ENCODE peak calls at places on chromosomes 2 and 18, in ten cellular contexts. K is DND-41, I is PC-3, L is heart left ventricle, B is GM23338, E is HCT116, N is upper lobe of right lung, T is body of pancreas, A is RWPE2, U is left lung. Q is an unnamed sample.

GRCh38 chr2:200171761-200172482 is 134.6 kb upstream of the SPATS2L start:
- ATAC-seq in U (no peak), E (no peak), T (no peak), N (no peak), K (no peak), B (no peak), I (no peak), A (peak), L (no peak), Q (no peak)

GRCh38 chr18:48938827-48939367 is 11.9 kb downstream of the SMAD7 start:
- ATAC-seq in I (no peak), B (no peak), N (no peak), U (no peak), T (no peak), E (no peak), A (no peak), K (no peak), L (no peak), Q (no peak)

GRCh38 chr2:80499095-80499494 is 194.5 kb upstream of the LRRTM1 start:
- ATAC-seq in U (peak), T (no peak), I (peak), L (peak), K (no peak), A (peak), N (peak), E (no peak), B (no peak), Q (no peak)

GRCh38 chr2:15750822-15751221 is 159.2 kb downstream of the DDX1 start:
- ATAC-seq in I (no peak), N (no peak), K (no peak), T (no peak), A (no peak), E (no peak), L (no peak), U (no peak), B (no peak), Q (no peak)

GRCh38 chr2:67806816-67807215 is 256.0 kb downstream of the C1D start:
- ATAC-seq in U (no peak), E (no peak), B (no peak), I (no peak), L (no peak), A (no peak), N (no peak), K (no peak), T (peak), Q (no peak)

GRCh38 chr2:98601532-98602132 is 6.7 kb downstream of the COA5 start:
- ATAC-seq in T (peak), E (peak), A (peak), N (peak), I (peak), B (peak), K (peak), L (peak), U (peak), Q (peak)

GRCh38 chr2:162113088-162113770 is 38.8 kb downstream of the GCG start:
- ATAC-seq in B (peak), N (no peak), A (no peak), L (no peak), T (no peak), I (no peak), E (no peak), U (no peak), K (no peak), Q (no peak)

GRCh38 chr2:224008702-224009261 is 30.3 kb downstream of the SERPINE2 start:
- ATAC-seq in T (peak), L (peak), B (peak), E (no peak), K (no peak), I (no peak), A (no peak), N (no peak), U (no peak), Q (peak)

GRCh38 chr2:217510790-217511291 is 492.0 kb downstream of the TNS1 start:
- ATAC-seq in A (peak), N (peak), T (peak), B (peak), L (peak), U (peak), E (peak), K (peak), I (peak), Q (peak)

GRCh38 chr2:240328526-240328925 is 106.9 kb upstream of the GPC1 start:
- ATAC-seq in T (no peak), B (no peak), I (no peak), E (no peak), A (no peak), N (no peak), K (no peak), U (no peak), L (no peak), Q (no peak)

GRCh38 chr2:37453024-37453423 is 108.6 kb downstream of the QPCT start:
- ATAC-seq in A (no peak), I (no peak), E (no peak), T (no peak), B (no peak), U (no peak), N (no peak), L (no peak), K (no peak), Q (no peak)

GRCh38 chr2:99680946-99681345 is 191.1 kb upstream of the REV1 start:
- ATAC-seq in A (peak), E (no peak), L (peak), T (no peak), B (no peak), K (no peak), I (no peak), N (no peak), U (no peak), Q (no peak)

GRCh38 chr2:27058210-27058609 is 6.7 kb downstream of the AGBL5 start:
- ATAC-seq in E (no peak), I (no peak), N (no peak), B (no peak), U (no peak), T (no peak), L (no peak), A (no peak), K (no peak), Q (no peak)

GRCh38 chr18:24185805-24186204 is 46.9 kb downstream of the CABYR start:
- ATAC-seq in T (no peak), E (no peak), B (no peak), U (no peak), L (no peak), K (no peak), I (no peak), N (no peak), A (no peak), Q (no peak)

GRCh38 chr2:97834610-97835009 is 121.2 kb downstream of the ZAP70 start:
- ATAC-seq in L (no peak), A (no peak), I (no peak), T (no peak), N (no peak), B (no peak), K (peak), E (no peak), U (no peak), Q (no peak)

GRCh38 chr18:10140928-10141327 is 227.1 kb downstream of the VAPA start:
- ATAC-seq in T (peak), L (no peak), B (peak), N (peak), A (peak), U (peak), I (peak), K (peak), E (no peak), Q (no peak)

GRCh38 chr2:190698895-190699294 is 50.0 kb downstream of the NAB1 start:
- ATAC-seq in B (peak), T (no peak), L (no peak), N (no peak), A (no peak), I (no peak), U (no peak), K (no peak), E (peak), Q (no peak)

GRCh38 chr2:201260302-201260800 is at the start of gene CASP8:
- ATAC-seq in K (peak), N (peak), U (peak), L (peak), A (peak), E (no peak), T (no peak), I (no peak), B (no peak), Q (peak)

GRCh38 chr2:169659314-169659713 is 34.9 kb downstream of the CFAP210 start:
- ATAC-seq in I (no peak), N (no peak), T (no peak), B (no peak), K (no peak), L (no peak), E (no peak), U (no peak), A (no peak), Q (no peak)

GRCh38 chr2:98029718-98030222 is 34.0 kb upstream of the TMEM131 start:
- ATAC-seq in I (no peak), N (no peak), A (no peak), K (no peak), E (no peak), T (no peak), B (no peak), L (no peak), U (no peak), Q (no peak)

GRCh38 chr2:198400999-198401398 is 596.6 kb downstream of the PLCL1 start:
- ATAC-seq in B (no peak), L (no peak), E (no peak), U (no peak), T (no peak), K (no peak), N (no peak), I (no peak), A (no peak), Q (no peak)

GRCh38 chr2:65678779-65679394 is 246.5 kb upstream of the SPRED2 start:
- ATAC-seq in E (no peak), N (no peak), L (no peak), I (no peak), U (no peak), K (no peak), B (no peak), A (no peak), T (no peak), Q (no peak)

GRCh38 chr2:65671670-65672069 is 239.3 kb upstream of the SPRED2 start:
- ATAC-seq in L (no peak), E (no peak), U (no peak), N (no peak), K (no peak), I (no peak), A (no peak), B (no peak), T (no peak), Q (no peak)

GRCh38 chr2:65669574-65669973 is 237.2 kb upstream of the SPRED2 start:
- ATAC-seq in E (no peak), N (no peak), T (no peak), A (no peak), B (no peak), I (no peak), K (no peak), L (no peak), U (no peak), Q (no peak)

DNA sequence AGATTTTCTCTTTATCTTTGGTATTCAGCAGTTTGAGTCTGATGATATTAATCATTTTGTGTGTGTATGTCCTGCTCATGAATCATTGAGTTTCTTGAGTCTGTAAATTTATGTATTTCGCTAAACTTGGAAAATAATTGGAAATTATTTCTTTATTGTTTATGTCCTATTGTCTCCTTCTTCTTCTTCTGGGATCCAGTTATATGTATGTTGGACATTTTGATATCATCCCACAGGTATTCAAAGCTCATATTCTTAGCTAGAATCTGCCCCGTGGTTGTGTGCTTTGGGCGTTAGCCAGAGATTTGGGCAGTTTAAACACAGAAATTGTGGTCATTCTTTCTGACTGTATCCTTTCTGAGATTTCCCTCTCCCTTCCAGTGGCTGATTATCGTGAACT is 243.0 kb upstream of the SPRED2 start:
- ATAC-seq in I (no peak), N (no peak), B (no peak), A (no peak), U (no peak), K (no peak), T (no peak), L (no peak), E (no peak), Q (no peak)
- H3K27ac ChIP-seq in I (no peak), N (no peak), B (no peak), A (no peak), U (no peak), K (no peak), T (no peak), L (no peak), E (no peak), Q (no peak)

DNA sequence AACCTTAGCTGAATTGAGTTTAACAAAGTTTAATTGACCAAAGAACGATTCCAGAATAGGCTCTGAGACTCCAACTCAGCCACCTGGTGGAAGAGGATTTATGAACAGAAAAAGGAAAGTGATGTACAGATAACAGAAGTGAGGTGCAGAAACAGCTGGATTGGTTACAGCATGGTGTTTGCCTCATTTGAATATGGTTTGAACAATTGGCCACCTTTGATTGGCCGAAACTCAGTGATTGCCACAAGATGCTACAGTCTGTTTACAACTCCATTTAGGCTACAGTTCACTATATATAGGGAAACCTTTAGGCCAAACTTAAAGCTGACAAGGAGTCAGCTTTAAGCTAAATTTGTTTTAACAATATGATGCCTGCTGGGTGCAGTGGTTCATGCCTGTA is 28.1 kb upstream of the SLC35G4 start:
- ATAC-seq in N (no peak), T (no peak), L (no peak), A (no peak), U (no peak), B (no peak), I (no peak), E (no peak), K (peak), Q (no peak)
- TF ChIP-seq CTCF in N (no peak), T (no peak), L (no peak), A (no peak), U (no peak), B (no peak), I (no peak), E (no peak), K (peak), Q (no peak)

GRCh38 chr2:85558160-85558559 is 3.1 kb downstream of the GGCX start:
- ATAC-seq in I (no peak), E (no peak), K (no peak), T (no peak), L (no peak), N (no peak), B (no peak), A (no peak), U (no peak), Q (no peak)
- H3K27ac ChIP-seq in I (no peak), E (no peak), K (no peak), T (no peak), L (no peak), N (no peak), B (no peak), A (no peak), U (no peak), Q (no peak)

DNA sequence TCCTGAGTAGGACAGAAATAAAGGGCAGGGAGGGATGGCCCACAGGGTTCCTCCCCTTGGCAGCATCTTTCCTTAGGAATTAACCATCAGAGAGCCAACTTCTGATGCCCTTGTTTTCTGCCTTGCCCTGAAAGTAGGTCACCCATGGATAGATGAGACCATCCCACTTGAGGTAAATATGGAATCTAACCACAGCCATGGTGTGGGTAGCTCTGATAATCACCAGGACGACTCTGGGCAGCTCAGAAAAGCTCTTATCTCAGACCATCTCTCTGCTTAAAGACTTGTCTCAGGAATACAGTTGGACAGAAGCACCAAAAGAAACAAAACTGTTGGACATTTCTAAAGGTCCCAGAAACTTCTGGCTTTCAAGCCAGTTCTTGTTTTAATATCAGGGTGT is 101.4 kb upstream of the CELF4 start:
- ATAC-seq in U (no peak), B (no peak), N (no peak), L (no peak), T (no peak), K (no peak), A (no peak), E (no peak), I (no peak), Q (no peak)
- TF ChIP-seq CTCF in U (no peak), B (no peak), N (no peak), L (no peak), T (no peak), K (no peak), A (no peak), E (no peak), I (no peak), Q (no peak)

DNA sequence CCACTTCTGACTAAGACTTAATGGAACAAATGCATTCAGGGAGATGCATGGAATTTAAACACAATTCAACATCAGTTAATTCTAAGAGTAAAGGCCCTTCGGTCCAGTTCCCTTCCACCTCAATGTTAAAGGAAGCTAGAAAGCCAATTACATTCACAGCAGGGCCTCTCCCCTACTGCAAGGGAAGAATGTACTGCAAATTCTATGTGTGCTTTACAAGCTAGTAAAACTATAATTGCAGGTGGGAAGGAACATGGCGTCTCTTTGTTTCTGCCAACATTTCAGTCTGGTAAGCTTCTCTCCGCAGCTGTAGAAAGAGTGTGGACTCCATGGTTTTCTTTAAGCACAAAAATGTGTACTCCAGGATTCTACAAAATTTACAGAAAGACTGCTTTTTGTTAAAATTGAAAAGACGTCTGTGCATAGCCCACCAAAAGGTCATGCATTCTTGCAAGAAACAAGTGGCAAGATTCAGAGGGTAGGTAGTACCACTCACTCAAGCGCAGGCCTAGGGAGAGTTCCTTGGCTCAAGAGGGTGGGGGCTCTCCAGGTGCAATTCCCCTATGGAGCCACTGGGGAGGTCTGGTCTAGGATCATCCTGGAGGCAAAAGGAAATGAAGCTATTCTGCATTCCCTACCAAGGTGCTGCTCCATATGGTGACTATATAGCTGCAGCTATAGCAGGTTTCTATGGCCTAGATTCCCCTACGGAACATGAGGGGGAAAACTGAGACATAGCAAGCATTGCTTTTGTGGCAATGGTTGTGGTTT is 127.0 kb upstream of the FZD5 start:
- ATAC-seq in U (no peak), I (peak), N (no peak), E (peak), T (peak), B (peak), A (peak), K (no peak), L (no peak), Q (no peak)
- H3K27ac ChIP-seq in U (no peak), I (no peak), N (no peak), E (no peak), T (no peak), B (peak), A (no peak), K (no peak), L (no peak), Q (no peak)

GRCh38 chr18:79640875-79641274 is 38.7 kb upstream of the CTDP1 start:
- ATAC-seq in I (no peak), A (no peak), K (no peak), N (no peak), U (no peak), T (no peak), B (no peak), E (no peak), L (no peak), Q (no peak)

GRCh38 chr18:79640064-79640672 is 39.4 kb upstream of the CTDP1 start:
- ATAC-seq in N (no peak), E (no peak), B (no peak), U (no peak), A (no peak), T (no peak), L (no peak), K (no peak), I (no peak), Q (no peak)

GRCh38 chr18:79642626-79643025 is 37.0 kb upstream of the CTDP1 start:
- ATAC-seq in N (peak), T (no peak), A (no peak), B (no peak), U (peak), L (no peak), I (no peak), E (no peak), K (no peak), Q (no peak)

GRCh38 chr18:79643049-79643765 is 36.4 kb upstream of the CTDP1 start:
- ATAC-seq in U (peak), N (peak), E (no peak), B (no peak), K (no peak), I (no peak), L (no peak), A (no peak), T (no peak), Q (no peak)

DNA sequence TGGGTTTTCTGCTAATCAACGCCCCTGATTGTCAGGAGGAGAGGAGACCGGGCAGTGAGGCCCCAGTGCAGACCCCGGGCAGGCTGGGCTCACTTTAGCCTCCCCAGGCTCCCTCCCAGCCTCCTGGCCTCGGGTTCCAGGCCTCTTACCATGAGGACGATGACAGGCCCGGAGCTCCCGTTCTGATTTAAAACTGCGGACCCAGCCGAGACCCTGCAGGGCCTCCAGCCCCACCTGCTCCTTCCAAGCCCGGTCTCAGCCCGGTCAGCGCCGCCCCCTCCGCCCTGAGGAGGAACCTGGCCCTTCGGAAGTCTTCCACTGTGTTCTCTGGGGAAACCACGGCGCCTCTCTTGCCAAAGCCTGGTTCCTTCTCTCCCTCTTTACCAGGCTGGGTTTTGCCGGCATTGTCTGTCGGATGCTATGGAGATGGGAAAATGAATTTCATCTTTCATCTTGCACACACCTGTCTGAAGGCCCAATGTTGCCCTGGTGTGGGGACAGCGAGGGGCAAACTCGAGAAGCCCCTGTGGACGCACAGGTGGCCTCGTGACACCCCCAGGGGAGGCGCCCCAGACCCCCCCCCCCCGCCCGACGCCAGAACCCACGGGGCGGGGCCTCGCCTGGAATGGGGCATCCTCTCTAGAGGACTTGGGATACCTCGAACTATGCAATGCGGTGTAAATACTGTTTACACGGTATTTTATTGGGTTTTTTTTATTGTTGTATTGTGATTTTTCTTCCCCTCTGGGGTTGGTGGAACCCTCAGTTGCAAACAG is 37.7 kb upstream of the CTDP1 start:
- ATAC-seq in U (no peak), B (no peak), T (no peak), A (no peak), E (no peak), N (no peak), L (no peak), K (no peak), I (no peak), Q (no peak)
- TF ChIP-seq CTCF in U (no peak), B (no peak), T (no peak), A (no peak), E (no peak), N (no peak), L (no peak), K (no peak), I (no peak), Q (no peak)